ENCODE peak calls at places on chromosomes 11 and 22, in five cellular contexts. J, N, A, Q and Z are unnamed samples.
A peak's percentile ranks its signal among the peaks of the same experiment; 100 is the strongest.

GRCh38 chr11:107250017-107250416 is 207.6 kb downstream of the CWF19L2 start:
- DNase-seq in J (no peak), Q (no peak), A (no peak), N (no peak), Z (no peak)

GRCh38 chr11:72370201-72370600 is 64.1 kb downstream of the CLPB start:
- DNase-seq in A (no peak), Q (no peak), J (no peak), N (no peak), Z (no peak)

GRCh38 chr11:69702769-69703510 is 882 bp downstream of the FGF19 start:
- DNase-seq in N (no peak), A (peak; percentile 94), Q (no peak), J (peak; percentile 7), Z (peak; percentile 68)

GRCh38 chr22:27719535-27720227 is 81.9 kb downstream of the MN1 start:
- DNase-seq in N (peak; percentile 8), Q (peak; percentile 54), J (peak; percentile 23), A (peak; percentile 84), Z (no peak)

GRCh38 chr11:68309621-68310185 is 2.7 kb upstream of the LRP5 start:
- DNase-seq in A (no peak), N (no peak), J (no peak), Q (no peak), Z (no peak)

GRCh38 chr11:65928667-65929066 is 9.4 kb downstream of the DRAP1 start:
- DNase-seq in Q (no peak), J (no peak), N (no peak), A (no peak), Z (no peak)

GRCh38 chr22:26065847-26066246 is 103.4 kb upstream of the SEZ6L start:
- DNase-seq in J (no peak), A (no peak), Q (no peak), N (no peak), Z (no peak)

GRCh38 chr11:95917188-95918036 is 6.5 kb downstream of the MTMR2 start:
- DNase-seq in A (peak; percentile 42), J (no peak), Q (no peak), N (no peak), Z (no peak)

GRCh38 chr11:118609380-118610219 is 2.2 kb downstream of the PHLDB1 start:
- DNase-seq in A (no peak), N (no peak), Q (no peak), J (no peak), Z (peak; percentile 87)

GRCh38 chr22:20157416-20158183 is 6.7 kb upstream of the CCDC188 start:
- DNase-seq in Q (no peak), A (no peak), N (no peak), J (no peak), Z (no peak)

GRCh38 chr11:11463397-11463796 is 110.3 kb upstream of the CSNK2A3 start:
- DNase-seq in J (no peak), A (peak; percentile 18), N (no peak), Q (no peak), Z (no peak)

GRCh38 chr22:26550498-26551033 is 38.3 kb upstream of the TFIP11 start:
- DNase-seq in J (peak; percentile 92), Q (peak; percentile 73), N (peak; percentile 98), A (peak; percentile 87), Z (peak; percentile 80)

GRCh38 chr11:17738350-17739207 is 4.0 kb downstream of the KCNC1 start:
- DNase-seq in A (no peak), J (no peak), Q (no peak), N (no peak), Z (no peak)

GRCh38 chr22:19940536-19941364 is 822 bp upstream of the COMT start:
- DNase-seq in N (no peak), J (peak; percentile 40), Q (no peak), A (peak; percentile 49), Z (no peak)

GRCh38 chr11:67271212-67271547 is 4.9 kb downstream of the GRK2 start:
- DNase-seq in Q (no peak), J (no peak), A (no peak), N (no peak), Z (no peak)

GRCh38 chr11:65927904-65928397 is 8.7 kb downstream of the DRAP1 start:
- DNase-seq in A (no peak), J (no peak), Q (peak; percentile 34), N (no peak), Z (peak; percentile 57)

GRCh38 chr11:70303070-70303469 is 32.6 kb downstream of the PPFIA1 start:
- DNase-seq in J (peak; percentile 91), A (no peak), Q (no peak), N (no peak), Z (no peak)

GRCh38 chr11:73359930-73360742 is 16.1 kb upstream of the RELT start:
- DNase-seq in N (peak; percentile 40), A (no peak), J (peak; percentile 54), Q (no peak), Z (no peak)

GRCh38 chr11:47443817-47444216 is 5.1 kb downstream of the RAPSN start:
- DNase-seq in J (no peak), A (no peak), N (no peak), Q (no peak), Z (no peak)

GRCh38 chr22:36302439-36303114 is 49.6 kb downstream of the APOL1 start:
- DNase-seq in J (no peak), Q (no peak), N (no peak), A (peak; percentile 44), Z (no peak)